ENCODE peak calls at places on chromosomes 13 and 19, in nine cellular contexts. L, U, Z, H, W, N, S, A and D are unnamed samples.

GRCh38 chr19:35126624-35126959 is 8.3 kb downstream of the LGI4 start:
- DNase-seq in W (no peak), N (no peak), L (no peak), Z (no peak), S (peak; percentile 72), U (no peak), H (no peak), A (no peak), D (no peak)

GRCh38 chr19:5436101-5436947 is 18.9 kb upstream of the ZNRF4 start:
- DNase-seq in H (peak; percentile 97), W (no peak), U (no peak), L (no peak), Z (no peak), N (peak; percentile 88), A (peak; percentile 69), S (peak; percentile 38), D (no peak)

GRCh38 chr19:57004418-57004817 is 115.4 kb upstream of the USP29 start:
- DNase-seq in N (no peak), W (no peak), U (no peak), L (no peak), Z (no peak), A (no peak), S (no peak), H (no peak), D (no peak)

GRCh38 chr19:55088543-55089265 is 13.0 kb downstream of the EPS8L1 start:
- DNase-seq in A (peak; percentile 90), U (peak; percentile 69), H (peak; percentile 86), L (peak; percentile 87), N (peak; percentile 87), Z (peak; percentile 83), W (no peak), S (peak; percentile 19), D (peak; percentile 78)

GRCh38 chr13:52924241-52925148 is 76.1 kb upstream of the PCDH8 start:
- DNase-seq in N (no peak), W (no peak), S (no peak), A (no peak), U (no peak), Z (no peak), L (no peak), H (no peak), D (no peak)

GRCh38 chr13:111058796-111059506 is 56.2 kb upstream of the ARHGEF7 start:
- DNase-seq in S (no peak), N (no peak), W (no peak), H (no peak), Z (no peak), U (no peak), L (no peak), A (no peak), D (no peak)

GRCh38 chr19:11848200-11848593 is 329 bp upstream of the ZNF439 start:
- DNase-seq in S (no peak), W (no peak), N (no peak), U (no peak), A (no peak), Z (no peak), L (no peak), H (no peak), D (no peak)

GRCh38 chr19:15464394-15465385 is at the start of gene RASAL3:
- DNase-seq in Z (peak; percentile 61), A (no peak), W (no peak), N (no peak), L (peak; percentile 35), S (no peak), H (no peak), U (peak; percentile 29), D (peak; percentile 55)

GRCh38 chr19:10516064-10516385 is 1.2 kb downstream of the S1PR5 start:
- DNase-seq in U (no peak), S (no peak), H (no peak), N (no peak), L (no peak), W (no peak), A (no peak), Z (no peak), D (no peak)

GRCh38 chr13:110396913-110397379 is 89.9 kb downstream of the COL4A2 start:
- DNase-seq in W (peak; percentile 89), U (no peak), A (peak; percentile 99), H (peak; percentile 88), N (no peak), S (peak; percentile 14), Z (no peak), L (peak; percentile 52), D (no peak)

GRCh38 chr19:43784251-43784980 is 3.6 kb upstream of the KCNN4 start:
- DNase-seq in N (no peak), H (peak; percentile 90), U (no peak), Z (peak; percentile 58), W (no peak), S (no peak), A (peak; percentile 85), L (peak; percentile 73), D (peak; percentile 61)

GRCh38 chr13:98976338-98976737 is 1.5 kb downstream of the DOCK9 start:
- DNase-seq in L (no peak), A (peak; percentile 47), N (no peak), U (no peak), W (no peak), S (no peak), H (no peak), Z (no peak), D (no peak)

GRCh38 chr13:25920931-25921330 is 130.9 kb downstream of the SHISA2 start:
- DNase-seq in W (no peak), Z (no peak), A (no peak), N (no peak), H (no peak), S (no peak), L (no peak), U (no peak), D (no peak)

GRCh38 chr19:49432141-49433073 is 7.2 kb downstream of the GFY start:
- DNase-seq in H (no peak), N (no peak), U (no peak), Z (no peak), W (no peak), S (no peak), A (no peak), L (peak; percentile 73), D (no peak)

GRCh38 chr19:2586196-2586595 is 110.3 kb downstream of the GADD45B start:
- DNase-seq in Z (no peak), S (no peak), N (no peak), H (no peak), L (no peak), U (no peak), W (no peak), A (no peak), D (no peak)